ENCODE peak calls at places on chromosomes 3 and 15, in seven cellular contexts. One of them, this sample, is unnamed.

GRCh38 chr3:24396338-24396737 is 98.3 kb downstream of the THRB start:
- DNase-seq in effector CD4-positive, alpha-beta T cell: no peak
- DNase-seq in tibial nerve: no peak
- DNase-seq in sciatic nerve: no peak
- DNase-seq in NCI-H1105: no peak
- DNase-seq in HEK293T: no peak
- DNase-seq in activated gamma-delta T cell treated with Interleukin-2 at 50 U/mL for 16 hours: no peak
- DNase-seq in this sample: no peak

GRCh38 chr3:151979914-151980313 is 106.5 kb downstream of the SUCNR1 start:
- DNase-seq in HEK293T: no peak
- DNase-seq in effector CD4-positive, alpha-beta T cell: no peak
- DNase-seq in tibial nerve: no peak
- DNase-seq in activated gamma-delta T cell treated with Interleukin-2 at 50 U/mL for 16 hours: no peak
- DNase-seq in NCI-H1105: no peak
- DNase-seq in sciatic nerve: no peak
- DNase-seq in this sample: no peak

GRCh38 chr3:127734754-127735473 is 62.2 kb downstream of the ABTB1 start:
- DNase-seq in NCI-H1105: no peak
- DNase-seq in tibial nerve: peak
- DNase-seq in HEK293T: no peak
- DNase-seq in effector CD4-positive, alpha-beta T cell: no peak
- DNase-seq in sciatic nerve: peak
- DNase-seq in activated gamma-delta T cell treated with Interleukin-2 at 50 U/mL for 16 hours: no peak
- DNase-seq in this sample: no peak

GRCh38 chr3:148758303-148758884 is 60.7 kb downstream of the AGTR1 start:
- DNase-seq in NCI-H1105: no peak
- DNase-seq in sciatic nerve: no peak
- DNase-seq in HEK293T: no peak
- DNase-seq in effector CD4-positive, alpha-beta T cell: no peak
- DNase-seq in activated gamma-delta T cell treated with Interleukin-2 at 50 U/mL for 16 hours: no peak
- DNase-seq in tibial nerve: no peak
- DNase-seq in this sample: no peak

GRCh38 chr15:26298666-26299065 is 435.5 kb upstream of the ATP10A start:
- DNase-seq in NCI-H1105: no peak
- DNase-seq in sciatic nerve: no peak
- DNase-seq in effector CD4-positive, alpha-beta T cell: no peak
- DNase-seq in activated gamma-delta T cell treated with Interleukin-2 at 50 U/mL for 16 hours: no peak
- DNase-seq in tibial nerve: no peak
- DNase-seq in HEK293T: no peak
- DNase-seq in this sample: no peak

GRCh38 chr15:91302588-91303439 is 202.8 kb downstream of the SV2B start:
- DNase-seq in tibial nerve: peak
- DNase-seq in effector CD4-positive, alpha-beta T cell: no peak
- DNase-seq in sciatic nerve: no peak
- DNase-seq in NCI-H1105: peak
- DNase-seq in activated gamma-delta T cell treated with Interleukin-2 at 50 U/mL for 16 hours: no peak
- DNase-seq in HEK293T: peak
- DNase-seq in this sample: no peak

GRCh38 chr15:98865397-98866339 is 141.9 kb downstream of the PGPEP1L start:
- DNase-seq in tibial nerve: peak
- DNase-seq in activated gamma-delta T cell treated with Interleukin-2 at 50 U/mL for 16 hours: peak
- DNase-seq in sciatic nerve: peak
- DNase-seq in effector CD4-positive, alpha-beta T cell: peak
- DNase-seq in NCI-H1105: no peak
- DNase-seq in HEK293T: peak
- DNase-seq in this sample: peak

GRCh38 chr3:8767667-8768363 is 1.6 kb downstream of the OXTR start:
- DNase-seq in activated gamma-delta T cell treated with Interleukin-2 at 50 U/mL for 16 hours: no peak
- DNase-seq in effector CD4-positive, alpha-beta T cell: no peak
- DNase-seq in HEK293T: no peak
- DNase-seq in tibial nerve: no peak
- DNase-seq in NCI-H1105: peak
- DNase-seq in sciatic nerve: no peak
- DNase-seq in this sample: no peak

GRCh38 chr3:129558772-129559564 is 16.0 kb downstream of the H1-8 start:
- DNase-seq in HEK293T: no peak
- DNase-seq in NCI-H1105: no peak
- DNase-seq in activated gamma-delta T cell treated with Interleukin-2 at 50 U/mL for 16 hours: no peak
- DNase-seq in sciatic nerve: no peak
- DNase-seq in tibial nerve: no peak
- DNase-seq in effector CD4-positive, alpha-beta T cell: no peak
- DNase-seq in this sample: no peak

GRCh38 chr3:4493931-4494806 is 1.0 kb downstream of the ITPR1 start:
- DNase-seq in activated gamma-delta T cell treated with Interleukin-2 at 50 U/mL for 16 hours: no peak
- DNase-seq in NCI-H1105: no peak
- DNase-seq in effector CD4-positive, alpha-beta T cell: peak
- DNase-seq in tibial nerve: no peak
- DNase-seq in HEK293T: peak
- DNase-seq in sciatic nerve: no peak
- DNase-seq in this sample: no peak

GRCh38 chr15:56148099-56148498 is 95.6 kb downstream of the RFX7 start:
- DNase-seq in sciatic nerve: no peak
- DNase-seq in activated gamma-delta T cell treated with Interleukin-2 at 50 U/mL for 16 hours: no peak
- DNase-seq in tibial nerve: no peak
- DNase-seq in NCI-H1105: no peak
- DNase-seq in effector CD4-positive, alpha-beta T cell: no peak
- DNase-seq in HEK293T: no peak
- DNase-seq in this sample: no peak

GRCh38 chr3:125367403-125368230 is 7.5 kb downstream of the ZNF148 start:
- DNase-seq in effector CD4-positive, alpha-beta T cell: no peak
- DNase-seq in HEK293T: no peak
- DNase-seq in sciatic nerve: no peak
- DNase-seq in NCI-H1105: no peak
- DNase-seq in tibial nerve: no peak
- DNase-seq in activated gamma-delta T cell treated with Interleukin-2 at 50 U/mL for 16 hours: no peak
- DNase-seq in this sample: no peak

GRCh38 chr15:48556159-48556897 is 89.2 kb downstream of the FBN1 start:
- DNase-seq in tibial nerve: no peak
- DNase-seq in NCI-H1105: no peak
- DNase-seq in activated gamma-delta T cell treated with Interleukin-2 at 50 U/mL for 16 hours: no peak
- DNase-seq in HEK293T: no peak
- DNase-seq in effector CD4-positive, alpha-beta T cell: no peak
- DNase-seq in sciatic nerve: no peak
- DNase-seq in this sample: no peak

GRCh38 chr3:188687389-188687788 is 484.4 kb upstream of the TPRG1 start:
- DNase-seq in sciatic nerve: no peak
- DNase-seq in effector CD4-positive, alpha-beta T cell: no peak
- DNase-seq in HEK293T: no peak
- DNase-seq in NCI-H1105: no peak
- DNase-seq in tibial nerve: no peak
- DNase-seq in activated gamma-delta T cell treated with Interleukin-2 at 50 U/mL for 16 hours: no peak
- DNase-seq in this sample: no peak